ENCODE peak calls at places on chromosome 10, in eight cellular contexts. A, X, Y, W, T, Q, L and V are unnamed samples.

GRCh38 chr10:49539320-49539885 is 482 bp upstream of the ERCC6 start:
- DNase-seq in L (peak), Y (peak), W (peak), T (peak), Q (peak), A (peak), X (peak), V (no peak)

GRCh38 chr10:63703113-63703670 is 182.0 kb downstream of the REEP3 start:
- DNase-seq in W (peak), Y (no peak), Q (no peak), A (peak), T (no peak), L (no peak), X (no peak), V (no peak)

GRCh38 chr10:102555781-102556328 is 52.1 kb downstream of the SUFU start:
- DNase-seq in A (no peak), X (no peak), T (peak), W (peak), L (peak), Q (peak), Y (no peak), V (no peak)

GRCh38 chr10:110864662-110865140 is 7.0 kb upstream of the PDCD4 start:
- DNase-seq in L (peak), Y (no peak), T (no peak), W (no peak), A (no peak), Q (no peak), X (no peak), V (no peak)

GRCh38 chr10:75043256-75044121 is 68.0 kb upstream of the SAMD8 start:
- DNase-seq in W (no peak), T (no peak), Y (peak), A (no peak), X (no peak), Q (peak), L (no peak), V (no peak)

GRCh38 chr10:129756912-129757861 is 206.9 kb downstream of the EBF3 start:
- DNase-seq in Q (no peak), W (no peak), T (peak), A (no peak), X (peak), L (no peak), Y (no peak), V (no peak)

GRCh38 chr10:92418891-92419290 is 127.9 kb downstream of the MARCHF5 start:
- DNase-seq in T (no peak), A (no peak), Y (no peak), W (no peak), X (no peak), Q (no peak), L (no peak), V (no peak)

GRCh38 chr10:93680414-93681047 is 21.9 kb downstream of the FRA10AC1 start:
- DNase-seq in T (peak), A (peak), X (no peak), W (peak), Q (no peak), L (no peak), Y (no peak), V (no peak)

GRCh38 chr10:70761031-70761601 is 24.1 kb downstream of the TBATA start:
- DNase-seq in L (no peak), X (no peak), T (no peak), A (no peak), W (peak), Y (no peak), Q (no peak), V (no peak)

GRCh38 chr10:104802941-104803340 is 161.9 kb downstream of the SORCS3 start:
- DNase-seq in A (no peak), L (no peak), X (no peak), Y (no peak), W (no peak), Q (no peak), T (no peak), V (no peak)

GRCh38 chr10:65570143-65571010 is 1355.5 kb upstream of the LRRTM3 start:
- DNase-seq in Y (no peak), A (peak), T (peak), Q (peak), X (peak), W (peak), L (no peak), V (no peak)

GRCh38 chr10:78744521-78745090 is 324.2 kb upstream of the ZMIZ1 start:
- DNase-seq in A (no peak), L (no peak), W (no peak), X (no peak), Y (no peak), T (no peak), Q (peak), V (no peak)

GRCh38 chr10:43082756-43083155 is 5.9 kb downstream of the RET start:
- DNase-seq in Q (no peak), X (no peak), W (no peak), T (no peak), A (no peak), Y (no peak), L (no peak), V (no peak)
- H3K27ac ChIP-seq in Q (no peak), X (no peak), W (no peak), T (no peak), A (no peak), Y (no peak), L (no peak), V (no peak)

DNA sequence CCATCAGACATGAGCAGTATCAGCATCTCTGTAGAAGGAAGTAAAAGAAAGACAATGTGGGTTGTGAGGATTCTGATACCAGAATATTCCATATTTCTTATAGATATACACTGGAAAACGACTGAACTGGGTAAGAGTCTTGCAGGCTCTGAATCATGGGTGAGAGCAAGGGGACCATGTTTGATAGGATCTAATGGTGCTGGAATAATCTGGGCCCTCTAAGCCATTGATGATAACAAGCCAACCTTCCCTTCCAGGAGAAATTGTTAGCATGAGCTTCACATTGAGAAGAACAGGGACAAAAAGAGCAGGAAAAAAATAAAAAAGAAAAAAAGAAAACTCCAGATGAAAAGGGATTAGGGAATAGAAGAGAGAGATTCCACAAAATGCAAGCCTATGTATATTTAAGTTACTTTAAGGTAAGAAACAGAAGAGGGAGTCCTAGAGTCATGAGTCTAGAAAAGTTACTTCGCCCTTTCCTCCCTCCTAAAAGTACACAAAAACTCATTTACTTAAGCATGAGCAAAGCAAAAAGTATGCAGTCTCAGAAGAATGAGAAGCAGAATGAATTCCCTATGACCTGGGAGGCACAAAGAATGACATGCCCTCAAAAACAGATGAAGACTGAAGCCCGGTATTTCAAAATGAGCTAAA is 181.9 kb downstream of the TMEM26 start:
- DNase-seq in W (peak), Y (no peak), A (peak), Q (no peak), T (peak), X (no peak), L (no peak), V (no peak)
- TF ChIP-seq CTCF in W (no peak), Y (no peak), A (no peak), Q (no peak), T (peak), X (no peak), L (no peak), V (no peak)

GRCh38 chr10:60282771-60283353 is 106.8 kb downstream of the ANK3 start:
- DNase-seq in X (no peak), W (peak), Y (no peak), L (no peak), Q (no peak), A (no peak), T (peak), V (no peak)

GRCh38 chr10:60280475-60280874 is 109.2 kb downstream of the ANK3 start:
- DNase-seq in W (no peak), Y (no peak), T (no peak), A (peak), Q (no peak), X (no peak), L (no peak), V (no peak)

GRCh38 chr10:60281792-60282353 is 107.8 kb downstream of the ANK3 start:
- DNase-seq in Q (no peak), T (no peak), X (no peak), Y (no peak), A (no peak), W (no peak), L (no peak), V (no peak)

GRCh38 chr10:60283397-60283796 is 106.3 kb downstream of the ANK3 start:
- DNase-seq in L (no peak), T (peak), W (no peak), Y (no peak), Q (no peak), X (no peak), A (no peak), V (no peak)

DNA sequence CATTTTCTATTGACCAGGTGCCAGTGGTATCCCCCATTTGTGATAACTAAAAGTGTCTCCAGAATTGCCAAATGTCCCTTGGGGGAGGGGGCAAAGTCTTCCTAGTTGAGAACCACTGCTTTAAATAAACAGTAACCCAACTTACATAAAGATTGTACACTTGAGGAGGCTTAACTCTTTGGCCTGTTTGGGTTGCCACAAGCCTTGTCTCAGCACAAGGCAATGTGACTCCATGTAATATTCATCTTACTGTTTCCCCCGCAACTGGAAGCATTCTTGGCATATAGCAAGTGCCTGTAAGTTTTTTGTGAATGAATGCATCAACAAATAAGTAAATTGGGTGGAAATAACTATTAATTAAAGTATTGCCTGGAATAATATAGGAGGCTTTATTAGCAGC is 108.3 kb downstream of the ANK3 start:
- DNase-seq in X (no peak), A (no peak), L (no peak), Q (no peak), W (peak), T (no peak), Y (no peak), V (no peak)
- H3K27ac ChIP-seq in X (no peak), A (no peak), L (no peak), Q (no peak), W (no peak), T (no peak), Y (no peak), V (no peak)

DNA sequence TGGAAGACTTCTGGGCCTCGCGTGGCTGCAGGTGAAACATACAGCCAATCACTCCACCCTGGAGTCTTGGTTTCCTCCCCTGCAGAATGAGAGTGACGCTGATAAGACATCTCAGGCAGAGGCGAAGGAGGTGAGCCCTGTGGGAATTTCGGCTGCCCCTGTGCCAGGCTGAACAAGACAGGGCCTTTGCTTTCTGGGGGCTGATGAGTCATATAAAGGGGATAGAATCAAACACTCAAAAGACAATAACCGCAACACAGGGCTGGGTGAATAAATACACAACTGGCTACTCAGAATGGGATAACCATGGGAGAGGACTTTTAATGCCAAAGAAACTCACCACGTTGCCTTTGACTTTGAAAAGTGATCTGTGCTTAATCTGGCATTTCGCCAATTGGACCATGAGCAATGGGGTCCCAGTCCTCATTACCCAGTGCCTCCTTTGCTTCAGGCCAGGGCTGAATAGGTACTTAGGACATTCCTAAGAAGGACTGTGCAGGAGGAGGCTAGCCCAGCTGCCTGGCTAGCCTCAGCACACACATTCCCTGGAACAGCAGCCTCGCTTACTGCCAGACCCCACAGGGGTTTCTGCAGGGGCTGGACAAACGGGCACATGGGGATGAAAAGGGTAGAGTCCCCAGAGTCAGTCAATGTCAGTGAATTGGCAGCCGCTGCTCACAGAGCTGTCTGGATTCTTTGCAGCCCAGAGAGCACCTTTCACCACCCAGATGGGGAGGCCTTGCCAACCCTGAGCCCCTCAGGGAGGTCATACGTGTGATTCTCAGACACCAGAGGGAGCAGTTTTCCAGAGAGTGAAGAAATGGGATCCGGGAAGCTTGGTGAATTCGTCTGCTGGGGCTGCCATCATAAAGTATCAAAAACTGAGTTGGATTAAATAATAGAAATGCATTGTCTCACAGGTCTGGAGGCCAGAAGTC is 143.5 kb downstream of the KCNMA1 start:
- DNase-seq in Q (no peak), T (no peak), A (peak), L (no peak), W (peak), Y (no peak), X (no peak), V (no peak)
- TF ChIP-seq CTCF in Q (peak), T (peak), A (peak), L (no peak), W (peak), Y (no peak), X (peak), V (no peak)

GRCh38 chr10:56624082-56624481 is 263.0 kb upstream of the ZWINT start:
- DNase-seq in X (no peak), W (no peak), Q (no peak), T (no peak), Y (no peak), A (no peak), L (no peak), V (no peak)

GRCh38 chr10:56622335-56622973 is 261.4 kb upstream of the ZWINT start:
- DNase-seq in L (no peak), X (no peak), Q (no peak), W (peak), T (no peak), A (no peak), Y (no peak), V (no peak)

DNA sequence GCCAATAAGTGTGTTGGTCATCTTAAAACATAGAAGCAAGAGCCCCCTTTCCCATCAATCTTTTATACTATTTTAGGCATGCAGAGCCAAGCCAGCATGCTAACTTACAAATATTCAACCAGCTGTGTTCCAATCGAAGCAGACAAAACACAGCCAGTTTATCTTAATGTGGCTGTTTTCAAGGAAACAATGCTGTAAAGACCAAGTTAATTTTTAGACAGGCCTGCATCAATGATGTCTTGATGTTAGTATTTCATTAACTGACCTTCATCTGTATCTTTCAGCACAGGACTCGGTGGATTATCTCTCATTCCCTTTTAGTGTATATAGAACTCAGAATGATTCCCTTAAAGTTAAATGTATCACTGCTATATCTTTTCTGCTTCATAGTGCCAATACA is 262.0 kb upstream of the ZWINT start:
- DNase-seq in Q (no peak), T (no peak), X (no peak), W (no peak), L (no peak), Y (no peak), A (no peak), V (no peak)
- H3K27ac ChIP-seq in Q (no peak), T (no peak), X (no peak), W (no peak), L (no peak), Y (no peak), A (no peak), V (no peak)

GRCh38 chr10:44306762-44307161 is 78.1 kb downstream of the CXCL12 start:
- DNase-seq in L (no peak), Q (no peak), A (no peak), Y (no peak), X (no peak), W (no peak), T (no peak), V (no peak)
- TF ChIP-seq CTCF in L (no peak), Q (peak), A (peak), Y (no peak), X (no peak), W (peak), T (peak), V (no peak)

GRCh38 chr10:99849525-99849924 is 67.1 kb downstream of the ABCC2 start:
- DNase-seq in W (no peak), Y (no peak), A (peak), L (no peak), Q (no peak), X (no peak), T (no peak), V (no peak)
- H3K27ac ChIP-seq in W (no peak), Y (no peak), A (peak), L (no peak), Q (no peak), X (no peak), T (peak), V (no peak)

GRCh38 chr10:59805043-59805442 is 51.8 kb upstream of the MRLN start:
- DNase-seq in T (peak), Y (no peak), Q (peak), A (peak), L (peak), W (peak), X (no peak), V (no peak)
- TF ChIP-seq CTCF in T (peak), Y (no peak), Q (peak), A (peak), L (peak), W (peak), X (no peak), V (peak)

GRCh38 chr10:4243651-4244050 is 458.6 kb upstream of the KLF6 start:
- DNase-seq in T (peak), X (no peak), Y (no peak), A (peak), L (no peak), W (peak), Q (no peak), V (no peak)

GRCh38 chr10:4243169-4243568 is 458.2 kb upstream of the KLF6 start:
- DNase-seq in Y (no peak), X (no peak), W (no peak), Q (no peak), L (no peak), A (no peak), T (no peak), V (no peak)

GRCh38 chr10:4241724-4242345 is 456.8 kb upstream of the KLF6 start:
- DNase-seq in X (peak), T (peak), L (no peak), Q (no peak), Y (no peak), A (peak), W (peak), V (no peak)

GRCh38 chr10:4242561-4243035 is 457.6 kb upstream of the KLF6 start:
- DNase-seq in Q (no peak), T (peak), W (peak), Y (no peak), L (no peak), X (no peak), A (peak), V (no peak)

DNA sequence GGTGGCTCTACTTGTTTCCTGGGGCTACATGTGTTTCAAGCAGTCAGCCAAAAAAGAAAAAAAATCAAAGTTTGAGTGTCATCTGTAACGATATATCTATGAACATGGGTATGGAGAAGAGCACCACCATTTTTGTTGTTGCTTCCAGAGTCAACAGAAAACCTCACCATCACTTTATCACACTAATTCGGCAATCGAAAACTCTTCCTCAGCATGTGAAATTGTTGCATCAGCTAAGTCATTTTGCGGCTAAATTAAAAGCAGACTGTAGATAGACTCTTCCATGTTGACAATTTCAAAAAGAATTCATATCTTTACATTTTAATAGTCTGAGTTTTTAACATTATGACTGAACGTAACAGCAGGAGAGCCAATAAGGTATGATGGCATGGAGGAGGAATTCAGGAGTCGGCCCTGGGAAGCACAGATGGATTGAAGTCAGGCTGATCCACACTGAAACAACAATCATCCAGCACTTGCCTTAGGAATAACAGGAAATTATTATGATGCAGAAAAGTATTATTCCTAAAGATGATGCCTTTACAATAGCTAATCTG is 455.7 kb upstream of the KLF6 start:
- DNase-seq in Y (no peak), A (no peak), Q (no peak), T (peak), L (no peak), W (peak), X (no peak), V (no peak)
- H3K27ac ChIP-seq in Y (peak), A (no peak), Q (peak), T (peak), L (peak), W (peak), X (peak), V (peak)